ENCODE peak calls at places on chromosomes 3 and 15, in six cellular contexts. One of them, this sample, is unnamed.

GRCh38 chr3:196168808-196169391 is 42.3 kb downstream of the ZDHHC19 start:
- DNase-seq in mammary epithelial cell: no peak
- DNase-seq in CD8-positive, alpha-beta T cell: no peak
- DNase-seq in upper lobe of left lung: no peak
- DNase-seq in PC-9: no peak
- DNase-seq in LNCaP clone FGC: peak; percentile 85
- DNase-seq in this sample: no peak

GRCh38 chr15:101242160-101242998 is 9.5 kb downstream of the CHSY1 start:
- DNase-seq in mammary epithelial cell: peak; percentile 57
- DNase-seq in CD8-positive, alpha-beta T cell: peak; percentile 57
- DNase-seq in upper lobe of left lung: no peak
- DNase-seq in PC-9: no peak
- DNase-seq in LNCaP clone FGC: no peak
- DNase-seq in this sample: no peak

GRCh38 chr3:147113293-147114045 is 292.9 kb downstream of the ZIC4 start:
- DNase-seq in mammary epithelial cell: peak; percentile 77
- DNase-seq in CD8-positive, alpha-beta T cell: no peak
- DNase-seq in upper lobe of left lung: no peak
- DNase-seq in PC-9: no peak
- DNase-seq in LNCaP clone FGC: no peak
- DNase-seq in this sample: peak; percentile 89

GRCh38 chr3:185332026-185332735 is 30.8 kb upstream of the MAP3K13 start:
- DNase-seq in mammary epithelial cell: peak; percentile 92
- DNase-seq in CD8-positive, alpha-beta T cell: no peak
- DNase-seq in upper lobe of left lung: no peak
- DNase-seq in PC-9: peak; percentile 99
- DNase-seq in LNCaP clone FGC: peak; percentile 58
- DNase-seq in this sample: peak; percentile 56

GRCh38 chr3:129974451-129975331 is at the start of gene TRH:
- DNase-seq in mammary epithelial cell: no peak
- DNase-seq in CD8-positive, alpha-beta T cell: no peak
- DNase-seq in upper lobe of left lung: peak; percentile 78
- DNase-seq in PC-9: no peak
- DNase-seq in LNCaP clone FGC: no peak
- DNase-seq in this sample: no peak

GRCh38 chr3:23865595-23866396 is 51.0 kb downstream of the NKIRAS1 start:
- DNase-seq in mammary epithelial cell: no peak
- DNase-seq in CD8-positive, alpha-beta T cell: no peak
- DNase-seq in upper lobe of left lung: no peak
- DNase-seq in PC-9: peak; percentile 52
- DNase-seq in LNCaP clone FGC: no peak
- DNase-seq in this sample: no peak

GRCh38 chr3:116338713-116339112 is 106.6 kb downstream of the LSAMP start:
- DNase-seq in mammary epithelial cell: no peak
- DNase-seq in CD8-positive, alpha-beta T cell: no peak
- DNase-seq in upper lobe of left lung: no peak
- DNase-seq in PC-9: no peak
- DNase-seq in LNCaP clone FGC: no peak
- DNase-seq in this sample: no peak

GRCh38 chr3:194058189-194058571 is 77.8 kb upstream of the HES1 start:
- DNase-seq in mammary epithelial cell: peak; percentile 60
- DNase-seq in CD8-positive, alpha-beta T cell: peak; percentile 15
- DNase-seq in upper lobe of left lung: peak; percentile 89
- DNase-seq in PC-9: no peak
- DNase-seq in LNCaP clone FGC: no peak
- DNase-seq in this sample: no peak

GRCh38 chr15:34206016-34206415 is 3.9 kb downstream of the KATNBL1 start:
- DNase-seq in mammary epithelial cell: peak; percentile 66
- DNase-seq in CD8-positive, alpha-beta T cell: no peak
- DNase-seq in upper lobe of left lung: no peak
- DNase-seq in PC-9: no peak
- DNase-seq in LNCaP clone FGC: no peak
- DNase-seq in this sample: peak; percentile 19

GRCh38 chr15:60917469-60918130 is 311.5 kb downstream of the RORA start:
- DNase-seq in mammary epithelial cell: no peak
- DNase-seq in CD8-positive, alpha-beta T cell: no peak
- DNase-seq in upper lobe of left lung: no peak
- DNase-seq in PC-9: no peak
- DNase-seq in LNCaP clone FGC: no peak
- DNase-seq in this sample: no peak

GRCh38 chr3:127050733-127051132 is 67.8 kb downstream of the PLXNA1 start:
- DNase-seq in mammary epithelial cell: no peak
- DNase-seq in CD8-positive, alpha-beta T cell: no peak
- DNase-seq in upper lobe of left lung: no peak
- DNase-seq in PC-9: no peak
- DNase-seq in LNCaP clone FGC: no peak
- DNase-seq in this sample: no peak

GRCh38 chr15:39135989-39136388 is 444.9 kb upstream of the THBS1 start:
- DNase-seq in mammary epithelial cell: peak; percentile 51
- DNase-seq in CD8-positive, alpha-beta T cell: no peak
- DNase-seq in upper lobe of left lung: no peak
- DNase-seq in PC-9: no peak
- DNase-seq in LNCaP clone FGC: no peak
- DNase-seq in this sample: peak; percentile 93

GRCh38 chr3:63405882-63406281 is 127.8 kb downstream of the SYNPR start:
- DNase-seq in mammary epithelial cell: peak; percentile 9
- DNase-seq in CD8-positive, alpha-beta T cell: no peak
- DNase-seq in upper lobe of left lung: no peak
- DNase-seq in PC-9: no peak
- DNase-seq in LNCaP clone FGC: no peak
- DNase-seq in this sample: no peak

GRCh38 chr3:186930143-186930638 is at the start of gene ST6GAL1:
- DNase-seq in mammary epithelial cell: peak; percentile 58
- DNase-seq in CD8-positive, alpha-beta T cell: peak; percentile 66
- DNase-seq in upper lobe of left lung: peak; percentile 92
- DNase-seq in PC-9: peak; percentile 69
- DNase-seq in LNCaP clone FGC: no peak
- DNase-seq in this sample: no peak

GRCh38 chr3:9135930-9136525 is 113.4 kb downstream of the SRGAP3 start:
- DNase-seq in mammary epithelial cell: no peak
- DNase-seq in CD8-positive, alpha-beta T cell: no peak
- DNase-seq in upper lobe of left lung: peak; percentile 84
- DNase-seq in PC-9: no peak
- DNase-seq in LNCaP clone FGC: no peak
- DNase-seq in this sample: no peak

GRCh38 chr3:120182613-120183524 is 88.6 kb upstream of the GSK3B start:
- DNase-seq in mammary epithelial cell: peak; percentile 60
- DNase-seq in CD8-positive, alpha-beta T cell: no peak
- DNase-seq in upper lobe of left lung: no peak
- DNase-seq in PC-9: peak; percentile 53
- DNase-seq in LNCaP clone FGC: no peak
- DNase-seq in this sample: no peak

GRCh38 chr15:78830514-78831228 is 19.4 kb upstream of the ADAMTS7 start:
- DNase-seq in mammary epithelial cell: no peak
- DNase-seq in CD8-positive, alpha-beta T cell: peak; percentile 9
- DNase-seq in upper lobe of left lung: peak; percentile 73
- DNase-seq in PC-9: no peak
- DNase-seq in LNCaP clone FGC: no peak
- DNase-seq in this sample: no peak

GRCh38 chr15:42504631-42505030 is 9.2 kb downstream of the SNAP23 start:
- DNase-seq in mammary epithelial cell: no peak
- DNase-seq in CD8-positive, alpha-beta T cell: no peak
- DNase-seq in upper lobe of left lung: no peak
- DNase-seq in PC-9: no peak
- DNase-seq in LNCaP clone FGC: no peak
- DNase-seq in this sample: no peak

GRCh38 chr3:45644467-45645201 is 44.6 kb upstream of the SACM1L start:
- DNase-seq in mammary epithelial cell: peak; percentile 78
- DNase-seq in CD8-positive, alpha-beta T cell: no peak
- DNase-seq in upper lobe of left lung: no peak
- DNase-seq in PC-9: peak; percentile 95
- DNase-seq in LNCaP clone FGC: no peak
- DNase-seq in this sample: peak; percentile 81

GRCh38 chr3:132716372-132716771 is 5.8 kb downstream of the NPHP3 start:
- DNase-seq in mammary epithelial cell: no peak
- DNase-seq in CD8-positive, alpha-beta T cell: no peak
- DNase-seq in upper lobe of left lung: no peak
- DNase-seq in PC-9: no peak
- DNase-seq in LNCaP clone FGC: no peak
- DNase-seq in this sample: no peak

GRCh38 chr3:184016820-184017671 is 638 bp downstream of the ABCC5 start:
- DNase-seq in mammary epithelial cell: peak; percentile 54
- DNase-seq in CD8-positive, alpha-beta T cell: peak; percentile 43
- DNase-seq in upper lobe of left lung: peak; percentile 95
- DNase-seq in PC-9: peak; percentile 49
- DNase-seq in LNCaP clone FGC: no peak
- DNase-seq in this sample: no peak

GRCh38 chr3:184016169-184016570 is 1.5 kb downstream of the ABCC5 start:
- DNase-seq in mammary epithelial cell: no peak
- DNase-seq in CD8-positive, alpha-beta T cell: no peak
- DNase-seq in upper lobe of left lung: no peak
- DNase-seq in PC-9: no peak
- DNase-seq in LNCaP clone FGC: no peak
- DNase-seq in this sample: no peak

GRCh38 chr3:184018424-184018973 is 815 bp upstream of the ABCC5 start:
- DNase-seq in mammary epithelial cell: no peak
- DNase-seq in CD8-positive, alpha-beta T cell: no peak
- DNase-seq in upper lobe of left lung: peak; percentile 42
- DNase-seq in PC-9: no peak
- DNase-seq in LNCaP clone FGC: no peak
- DNase-seq in this sample: no peak

GRCh38 chr3:184015381-184016019 is 2.2 kb downstream of the ABCC5 start:
- DNase-seq in mammary epithelial cell: no peak
- DNase-seq in CD8-positive, alpha-beta T cell: no peak
- DNase-seq in upper lobe of left lung: no peak
- DNase-seq in PC-9: peak; percentile 61
- DNase-seq in LNCaP clone FGC: no peak
- DNase-seq in this sample: no peak

GRCh38 chr3:184017672-184018423 is at the start of gene ABCC5:
- DNase-seq in mammary epithelial cell: peak; percentile 87
- DNase-seq in CD8-positive, alpha-beta T cell: peak; percentile 80
- DNase-seq in upper lobe of left lung: peak; percentile 96
- DNase-seq in PC-9: peak; percentile 87
- DNase-seq in LNCaP clone FGC: peak; percentile 69
- DNase-seq in this sample: peak; percentile 41
- H3K4me3 ChIP-seq in mammary epithelial cell: peak within 1 kb of the TSS; percentile 100
- H3K4me3 ChIP-seq in CD8-positive, alpha-beta T cell: peak within 1 kb of the TSS; percentile 98
- H3K4me3 ChIP-seq in upper lobe of left lung: peak within 1 kb of the TSS; percentile 99
- H3K4me3 ChIP-seq in PC-9: peak within 1 kb of the TSS; percentile 99
- H3K4me3 ChIP-seq in LNCaP clone FGC: peak within 1 kb of the TSS; percentile 88
- H3K4me3 ChIP-seq in this sample: peak within 1 kb of the TSS; percentile 98

GRCh38 chr15:82848201-82848993 is 39.0 kb downstream of the WHAMM start:
- DNase-seq in mammary epithelial cell: no peak
- DNase-seq in CD8-positive, alpha-beta T cell: no peak
- DNase-seq in upper lobe of left lung: no peak
- DNase-seq in PC-9: no peak
- DNase-seq in LNCaP clone FGC: no peak
- DNase-seq in this sample: no peak

GRCh38 chr15:82851331-82851850 is 42.0 kb downstream of the WHAMM start:
- DNase-seq in mammary epithelial cell: no peak
- DNase-seq in CD8-positive, alpha-beta T cell: no peak
- DNase-seq in upper lobe of left lung: no peak
- DNase-seq in PC-9: no peak
- DNase-seq in LNCaP clone FGC: no peak
- DNase-seq in this sample: no peak

GRCh38 chr15:82850731-82851130 is 41.3 kb downstream of the WHAMM start:
- DNase-seq in mammary epithelial cell: no peak
- DNase-seq in CD8-positive, alpha-beta T cell: no peak
- DNase-seq in upper lobe of left lung: no peak
- DNase-seq in PC-9: no peak
- DNase-seq in LNCaP clone FGC: no peak
- DNase-seq in this sample: no peak

GRCh38 chr15:82850242-82850591 is 40.8 kb downstream of the WHAMM start:
- DNase-seq in mammary epithelial cell: peak; percentile 20
- DNase-seq in CD8-positive, alpha-beta T cell: no peak
- DNase-seq in upper lobe of left lung: no peak
- DNase-seq in PC-9: no peak
- DNase-seq in LNCaP clone FGC: no peak
- DNase-seq in this sample: no peak

GRCh38 chr15:82849556-82850241 is 40.3 kb downstream of the WHAMM start:
- DNase-seq in mammary epithelial cell: peak; percentile 42
- DNase-seq in CD8-positive, alpha-beta T cell: peak; percentile 41
- DNase-seq in upper lobe of left lung: peak; percentile 91
- DNase-seq in PC-9: peak; percentile 46
- DNase-seq in LNCaP clone FGC: peak; percentile 99
- DNase-seq in this sample: no peak
- TF ChIP-seq CTCF in mammary epithelial cell: peak; percentile 66
- TF ChIP-seq CTCF in CD8-positive, alpha-beta T cell: peak; percentile 23
- TF ChIP-seq CTCF in upper lobe of left lung: peak; percentile 75
- TF ChIP-seq CTCF in PC-9: peak; percentile 65
- TF ChIP-seq CTCF in LNCaP clone FGC: peak; percentile 95
- TF ChIP-seq CTCF in this sample: peak; percentile 54

DNA sequence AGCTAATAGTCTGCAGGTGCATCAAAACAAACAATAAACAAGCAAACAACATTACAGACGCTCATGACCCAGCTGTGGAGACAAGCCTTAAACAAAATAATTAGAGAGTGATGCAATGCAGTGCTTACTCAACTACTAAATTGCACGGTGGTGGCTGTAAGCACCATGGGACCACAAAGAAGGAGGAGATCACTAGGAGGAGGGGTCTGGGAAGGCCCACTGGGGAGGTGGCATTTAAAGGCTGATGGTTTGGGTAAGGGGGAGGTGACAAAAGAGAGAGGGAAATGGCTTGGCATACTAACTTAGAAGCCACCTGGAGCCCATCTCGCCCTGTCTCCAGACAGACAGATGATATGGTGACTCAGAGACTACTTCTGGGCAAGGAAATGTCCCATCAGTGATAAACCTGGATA is 516.7 kb downstream of the FOXP1 start:
- DNase-seq in mammary epithelial cell: peak; percentile 64
- DNase-seq in CD8-positive, alpha-beta T cell: peak; percentile 51
- DNase-seq in upper lobe of left lung: no peak
- DNase-seq in PC-9: no peak
- DNase-seq in LNCaP clone FGC: no peak
- DNase-seq in this sample: no peak
- H3K4me3 ChIP-seq in mammary epithelial cell: no peak overlapping the region
- H3K4me3 ChIP-seq in CD8-positive, alpha-beta T cell: peak overlapping the region; percentile 72
- H3K4me3 ChIP-seq in upper lobe of left lung: peak overlapping the region; percentile 70
- H3K4me3 ChIP-seq in PC-9: no peak overlapping the region
- H3K4me3 ChIP-seq in LNCaP clone FGC: no peak overlapping the region
- H3K4me3 ChIP-seq in this sample: no peak overlapping the region

DNA sequence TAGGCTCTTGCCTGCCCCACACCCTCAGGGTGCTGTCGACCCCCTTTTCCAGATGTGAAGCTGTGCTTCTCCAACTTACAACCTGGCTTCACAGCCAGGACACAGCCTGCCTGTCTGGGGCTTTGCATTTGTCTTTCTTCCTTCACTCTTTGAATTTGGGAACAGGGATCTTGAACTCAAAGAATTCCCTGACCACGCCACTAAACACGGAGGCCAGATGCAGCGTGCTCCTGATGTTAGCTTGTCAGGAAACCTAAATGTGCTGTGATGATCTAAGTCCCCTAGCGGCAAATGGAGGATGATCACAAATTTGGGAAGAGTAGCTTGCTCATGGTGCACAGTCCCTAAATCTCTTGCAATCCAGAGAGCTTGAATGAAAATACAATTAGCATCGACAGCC is 244.8 kb upstream of the RGMA start:
- DNase-seq in mammary epithelial cell: no peak
- DNase-seq in CD8-positive, alpha-beta T cell: no peak
- DNase-seq in upper lobe of left lung: no peak
- DNase-seq in PC-9: no peak
- DNase-seq in LNCaP clone FGC: no peak
- DNase-seq in this sample: no peak
- TF ChIP-seq CTCF in mammary epithelial cell: no peak
- TF ChIP-seq CTCF in CD8-positive, alpha-beta T cell: no peak
- TF ChIP-seq CTCF in upper lobe of left lung: no peak
- TF ChIP-seq CTCF in PC-9: no peak
- TF ChIP-seq CTCF in LNCaP clone FGC: peak; percentile 39
- TF ChIP-seq CTCF in this sample: peak; percentile 1

GRCh38 chr3:143122089-143122430 is 2.5 kb downstream of the CHST2 start:
- DNase-seq in mammary epithelial cell: no peak
- DNase-seq in CD8-positive, alpha-beta T cell: no peak
- DNase-seq in upper lobe of left lung: peak; percentile 69
- DNase-seq in PC-9: no peak
- DNase-seq in LNCaP clone FGC: no peak
- DNase-seq in this sample: no peak
- H3K4me3 ChIP-seq in mammary epithelial cell: no peak overlapping the region
- H3K4me3 ChIP-seq in CD8-positive, alpha-beta T cell: no peak overlapping the region
- H3K4me3 ChIP-seq in upper lobe of left lung: no peak overlapping the region
- H3K4me3 ChIP-seq in PC-9: no peak overlapping the region
- H3K4me3 ChIP-seq in LNCaP clone FGC: no peak overlapping the region
- H3K4me3 ChIP-seq in this sample: no peak overlapping the region